ENCODE peak calls at places on chromosomes 3 and 15, in five cellular contexts. J is stomach, V is trophoblast cell, M is cardiac muscle cell, A is Peyer's patch. S is an unnamed sample. For H3K4me1, the result is how much of the 10 kb centered on the place peaks cover.

GRCh38 chr3:112894258-112894657 is 47.6 kb upstream of the CD200R1L start:
- DNase-seq in A (no peak), J (no peak), V (no peak), M (no peak), S (no peak)

GRCh38 chr3:119333773-119334492 is 39.8 kb downstream of the ARHGAP31 start:
- DNase-seq in V (no peak), J (no peak), A (no peak), M (no peak), S (no peak)

GRCh38 chr15:95059346-95059905 is 828.1 kb downstream of the MCTP2 start:
- DNase-seq in J (no peak), V (peak), A (no peak), M (no peak), S (no peak)

GRCh38 chr3:9912294-9912935 is 4.5 kb upstream of the IL17RC start:
- DNase-seq in A (no peak), V (no peak), J (no peak), M (peak), S (peak)

GRCh38 chr3:128170866-128171516 is 17.7 kb downstream of the EEFSEC start:
- DNase-seq in M (peak), V (peak), J (peak), A (no peak), S (no peak)

GRCh38 chr3:138470687-138471086 is 36.3 kb downstream of the ESYT3 start:
- DNase-seq in V (no peak), M (no peak), A (no peak), J (no peak), S (no peak)

GRCh38 chr15:35450492-35450891 is 95.5 kb downstream of the DPH6 start:
- DNase-seq in M (peak), A (no peak), V (no peak), J (no peak), S (peak)

GRCh38 chr15:67002379-67002778 is 63.0 kb upstream of the SMAD3 start:
- DNase-seq in A (no peak), M (no peak), V (no peak), J (no peak), S (no peak)

GRCh38 chr3:123791898-123792297 is 92.2 kb downstream of the MYLK start:
- DNase-seq in J (no peak), A (no peak), M (peak), V (peak), S (no peak)

GRCh38 chr3:135908225-135908624 is 57.3 kb upstream of the PPP2R3A start:
- DNase-seq in A (no peak), M (no peak), J (no peak), V (peak), S (no peak)

GRCh38 chr3:186772886-186773417 is 10.4 kb upstream of the EIF4A2 start:
- DNase-seq in J (peak), V (peak), A (peak), M (peak), S (peak)

GRCh38 chr15:73504885-73505284 is 61.9 kb downstream of the REC114 start:
- DNase-seq in A (no peak), J (no peak), V (no peak), M (no peak), S (no peak)

GRCh38 chr15:66747223-66747622 is 45.2 kb downstream of the SMAD6 start:
- DNase-seq in M (no peak), A (peak), J (no peak), V (no peak), S (no peak)

GRCh38 chr15:90105521-90105920 is 3.3 kb upstream of the IDH2 start:
- DNase-seq in J (no peak), A (no peak), V (no peak), M (no peak), S (no peak)

GRCh38 chr3:148903941-148904340 is 38.8 kb downstream of the CPA3 start:
- DNase-seq in V (no peak), M (no peak), J (no peak), A (no peak), S (no peak)

GRCh38 chr3:79886204-79886603 is 118.4 kb upstream of the ROBO1 start:
- DNase-seq in M (no peak), A (no peak), J (no peak), V (peak), S (no peak)

GRCh38 chr3:40620151-40620550 is 95.4 kb downstream of the ZNF621 start:
- DNase-seq in V (no peak), J (no peak), M (no peak), A (no peak), S (no peak)

GRCh38 chr15:96403071-96403470 is 72.6 kb downstream of the NR2F2 start:
- DNase-seq in V (no peak), A (no peak), M (no peak), J (no peak), S (no peak)

GRCh38 chr3:191328963-191329653 is at the start of gene CCDC50:
- DNase-seq in J (peak), M (peak), V (peak), A (peak), S (peak)

GRCh38 chr15:64527263-64527984 is 67.0 kb downstream of the ZNF609 start:
- DNase-seq in M (peak), V (no peak), A (no peak), J (no peak), S (no peak)

GRCh38 chr3:113496924-113497323 is 18.0 kb downstream of the SPICE1 start:
- DNase-seq in J (no peak), M (peak), A (no peak), V (no peak), S (no peak)

GRCh38 chr15:65762399-65762798 is 29.7 kb downstream of the DENND4A start:
- DNase-seq in J (no peak), M (no peak), A (no peak), V (no peak), S (no peak)

GRCh38 chr15:80953001-80953952 is 36.3 kb downstream of the MESD start:
- DNase-seq in M (no peak), V (peak), A (no peak), J (no peak), S (no peak)

DNA sequence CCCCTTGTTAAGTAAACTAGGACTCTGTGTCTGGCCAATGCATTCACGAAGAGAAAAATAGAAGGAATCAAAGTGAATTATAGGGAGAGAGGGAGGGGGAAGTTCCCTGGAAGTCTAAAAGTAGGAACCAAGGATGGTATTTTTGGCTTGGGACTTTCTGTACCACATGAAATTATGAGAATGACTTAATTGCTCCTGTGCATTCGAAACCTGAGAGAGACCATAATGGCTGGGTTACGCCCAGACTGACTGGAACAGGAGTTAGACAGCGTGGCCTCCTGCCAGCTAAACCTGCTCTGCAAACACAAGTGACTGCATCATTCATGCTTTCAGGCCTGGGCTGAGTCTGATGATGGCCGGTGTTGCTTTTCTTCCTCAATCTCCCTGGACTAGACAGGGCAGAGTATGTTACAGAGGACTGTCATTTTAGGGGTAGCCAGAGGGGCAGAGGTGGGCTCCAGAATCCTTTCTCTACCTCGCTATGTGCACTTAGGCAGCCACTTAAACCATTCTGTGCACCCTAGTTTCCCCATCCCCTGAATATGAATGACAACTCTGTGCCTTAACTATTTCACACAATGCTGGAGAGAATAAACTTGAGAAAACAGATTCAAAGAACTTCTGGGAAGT is 58.9 kb downstream of the MYO1E start:
- DNase-seq in J (peak), V (peak), A (peak), M (no peak), S (no peak)
- H3K4me1 ChIP-seq in J (under half), V (under half), A (under half), M (under half), S (under half)

DNA sequence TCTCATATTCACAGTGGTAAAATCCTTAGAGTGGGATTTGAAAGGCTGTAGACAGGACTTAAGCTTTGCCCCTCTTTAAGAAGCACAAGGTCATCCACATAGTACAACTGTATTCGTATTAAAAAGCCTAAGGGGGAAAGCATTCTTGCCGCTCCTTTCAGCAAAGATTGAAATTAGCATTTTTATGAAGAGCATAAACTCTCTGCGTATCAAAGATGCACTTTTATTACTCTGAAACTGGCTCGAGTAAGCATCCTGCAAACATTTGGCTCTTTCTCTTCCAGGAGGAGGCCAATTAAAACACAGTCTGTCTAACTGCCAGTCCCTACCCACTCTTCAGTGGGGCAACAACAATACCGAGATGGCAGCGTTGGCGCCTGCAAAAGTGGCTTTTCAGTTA is 192.5 kb upstream of the TPRG1 start:
- DNase-seq in M (no peak), J (no peak), A (no peak), V (no peak), S (no peak)
- H3K27ac ChIP-seq in M (no peak), J (no peak), A (no peak), V (no peak), S (no peak)

DNA sequence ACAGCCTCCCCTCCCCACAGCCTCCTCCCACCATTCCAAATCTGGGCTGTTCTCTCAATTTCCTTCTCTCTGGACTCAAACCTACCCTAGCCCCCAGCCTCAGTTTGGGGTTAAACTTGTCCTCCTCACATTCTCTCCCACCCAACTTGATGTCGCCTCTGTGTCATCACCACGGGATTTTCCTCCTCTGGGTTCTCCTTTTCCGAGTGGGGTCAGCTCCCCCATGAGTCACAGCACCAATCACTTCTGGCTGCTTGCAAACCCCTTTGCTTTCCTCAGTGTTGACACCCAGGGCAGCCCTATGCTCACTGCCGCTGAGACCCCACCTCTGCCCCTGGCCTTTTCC is 453 bp downstream of the CCR5AS start:
- DNase-seq in M (no peak), A (no peak), J (no peak), V (peak), S (no peak)
- H3K4me1 ChIP-seq in M (under half), A (under half), J (under half), V (under half), S (under half)

GRCh38 chr3:101217458-101217849 is 102.9 kb downstream of the IMPG2 start:
- DNase-seq in J (no peak), V (no peak), A (no peak), M (no peak), S (no peak)

GRCh38 chr3:101219842-101220560 is 100.4 kb downstream of the IMPG2 start:
- DNase-seq in A (no peak), M (no peak), V (no peak), J (no peak), S (no peak)

GRCh38 chr3:101224739-101225138 is 95.6 kb downstream of the IMPG2 start:
- DNase-seq in A (no peak), V (no peak), J (no peak), M (no peak), S (no peak)

GRCh38 chr3:101228441-101228840 is 91.9 kb downstream of the IMPG2 start:
- DNase-seq in V (peak), A (no peak), J (no peak), M (no peak), S (no peak)

DNA sequence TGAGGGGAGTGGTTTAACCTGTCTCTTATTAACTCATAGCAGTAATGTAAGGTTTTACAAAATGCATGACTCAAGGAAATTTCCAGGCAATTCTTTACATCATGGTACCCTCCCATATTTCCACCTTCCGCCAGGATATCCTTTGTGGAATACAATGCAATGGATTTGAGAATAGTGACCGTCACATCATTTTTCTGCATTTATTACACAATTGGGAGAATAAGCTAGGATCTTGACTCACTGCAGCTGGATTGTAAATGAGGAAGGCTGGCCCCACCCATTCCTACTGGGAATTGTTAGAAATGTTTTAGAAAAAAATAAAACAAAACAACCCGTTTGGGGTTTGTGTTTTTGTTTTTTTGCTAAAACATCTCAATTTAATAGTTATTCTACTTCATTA is 97.4 kb downstream of the IMPG2 start:
- DNase-seq in V (no peak), A (no peak), J (no peak), M (no peak), S (no peak)
- H3K27ac ChIP-seq in V (no peak), A (no peak), J (no peak), M (no peak), S (no peak)

DNA sequence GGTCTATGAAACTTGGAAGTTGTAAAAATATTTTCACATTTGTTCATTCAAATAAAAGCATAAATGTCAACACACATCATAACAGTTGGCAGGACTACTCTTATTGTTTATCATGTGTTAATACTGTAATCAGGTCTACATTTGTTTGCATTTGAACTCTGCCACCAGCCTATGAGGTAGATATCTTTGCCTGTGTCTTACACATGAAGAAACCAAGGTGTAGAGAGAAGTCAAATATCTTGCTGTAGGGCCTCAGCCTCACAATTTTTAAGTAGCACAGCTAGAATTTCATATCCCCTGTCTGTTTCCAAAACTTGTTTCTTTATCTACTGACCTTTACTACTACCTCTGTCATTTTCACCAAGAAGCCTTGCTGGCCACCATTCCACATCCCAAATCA is 161.9 kb downstream of the ZIC4 start:
- DNase-seq in M (no peak), A (no peak), J (no peak), V (no peak), S (no peak)
- H3K4me1 ChIP-seq in M (under half), A (under half), J (under half), V (under half), S (under half)

GRCh38 chr15:68113751-68114150 is 59.6 kb downstream of the PIAS1 start:
- DNase-seq in M (no peak), V (no peak), A (no peak), J (no peak), S (no peak)

GRCh38 chr15:68114840-68115239 is 60.7 kb downstream of the PIAS1 start:
- DNase-seq in V (no peak), M (no peak), A (no peak), J (no peak), S (no peak)

GRCh38 chr15:68113273-68113672 is 59.2 kb downstream of the PIAS1 start:
- DNase-seq in A (no peak), V (peak), J (no peak), M (peak), S (no peak)

GRCh38 chr15:68112711-68113110 is 58.6 kb downstream of the PIAS1 start:
- DNase-seq in V (no peak), A (no peak), M (no peak), J (no peak), S (no peak)

DNA sequence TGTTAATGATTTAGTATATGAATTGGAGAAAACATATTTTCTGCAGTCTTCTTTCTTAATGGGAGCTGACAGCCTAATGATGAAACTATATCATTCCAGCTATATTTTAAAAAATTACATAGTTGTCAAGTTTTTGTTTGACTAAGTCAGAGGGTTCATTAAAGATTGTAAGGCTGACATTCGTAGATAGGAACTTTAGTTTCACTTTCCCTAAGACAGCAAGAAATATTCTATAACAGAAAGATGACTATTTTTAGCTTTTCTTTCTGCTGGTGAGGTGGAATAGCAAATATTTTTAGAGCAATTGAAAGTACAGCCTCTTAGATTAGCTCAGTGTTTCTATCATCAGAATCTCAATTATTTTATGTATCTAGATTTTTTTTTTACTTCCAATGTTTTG is 60.2 kb downstream of the PIAS1 start:
- DNase-seq in M (peak), V (peak), A (no peak), J (no peak), S (peak)
- H3K27ac ChIP-seq in M (peak), V (no peak), A (no peak), J (no peak), S (no peak)

DNA sequence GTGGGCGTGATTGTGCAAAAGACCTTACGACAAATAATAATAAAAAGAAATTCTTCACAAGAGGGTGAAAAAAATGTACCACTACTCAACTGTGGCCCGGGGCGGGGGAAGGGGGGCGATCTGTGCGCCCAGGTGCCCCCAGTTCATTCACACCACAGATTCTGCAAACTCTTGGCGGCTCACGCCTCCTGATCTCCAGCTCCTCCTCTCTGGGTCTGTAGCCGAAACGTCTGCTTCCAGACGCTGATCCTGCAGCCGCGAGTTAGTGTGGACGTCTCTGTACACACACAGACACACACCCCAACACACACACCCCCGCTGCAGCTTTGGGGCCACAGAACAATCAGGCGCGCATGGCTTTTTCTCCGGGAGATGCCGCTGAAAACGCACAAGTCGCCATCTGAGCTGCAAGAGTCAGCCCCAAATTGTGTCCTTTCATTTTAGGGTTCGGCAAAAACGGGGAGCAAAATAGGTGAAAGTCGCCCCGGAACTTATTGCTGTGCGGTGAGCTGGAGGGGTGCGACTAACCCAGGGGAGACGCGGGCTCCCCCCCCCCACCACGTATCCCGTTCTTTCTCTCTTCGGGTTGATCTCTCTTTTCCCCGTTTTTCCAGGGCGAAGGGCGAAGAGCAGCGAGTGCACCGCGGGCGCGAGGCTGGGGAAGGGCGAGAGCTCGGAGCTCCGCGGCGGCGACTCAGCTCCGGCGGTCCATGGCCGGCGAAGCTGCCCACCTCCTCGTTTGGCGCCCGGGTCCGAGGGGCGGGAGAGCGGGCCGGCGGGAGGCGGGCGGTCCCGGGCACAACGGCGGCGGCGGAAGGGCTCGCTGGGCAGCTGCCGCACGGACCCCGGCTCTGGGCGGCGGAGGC is 503 bp upstream of the WNT5A start:
- DNase-seq in V (peak), J (no peak), A (peak), M (peak), S (no peak)
- H3K4me1 ChIP-seq in V (under half), J (under half), A (under half), M (under half), S (under half)

GRCh38 chr15:40161693-40162401 is 978 bp downstream of the BUB1B start:
- DNase-seq in V (no peak), A (no peak), J (no peak), M (no peak), S (no peak)

GRCh38 chr15:40162552-40162951 is 1.7 kb downstream of the BUB1B start:
- DNase-seq in J (no peak), A (no peak), M (no peak), V (no peak), S (no peak)

GRCh38 chr15:40157748-40158447 is 3.0 kb upstream of the BUB1B start:
- DNase-seq in V (no peak), M (no peak), J (no peak), A (no peak), S (no peak)

GRCh38 chr15:40160689-40161688 is at the start of gene BUB1B:
- DNase-seq in V (peak), M (peak), A (peak), J (peak), S (peak)

GRCh38 chr15:40160021-40160420 is 848 bp upstream of the BUB1B start:
- DNase-seq in A (no peak), M (no peak), J (no peak), V (no peak), S (no peak)
- H3K27ac ChIP-seq in A (no peak), M (no peak), J (no peak), V (no peak), S (no peak)

GRCh38 chr15:77606142-77607034 is 26.3 kb downstream of the LINGO1 start:
- DNase-seq in V (no peak), A (no peak), J (no peak), M (peak), S (no peak)
- H3K4me1 ChIP-seq in V (under half), A (under half), J (under half), M (under half), S (under half)

S was measured in CD4-positive, alpha-beta memory T cell.